ENCODE peak calls at places on chromosomes 2 and 18, in ten cellular contexts. X, I, Z, F, V, G, N, W, E and Y are unnamed samples. For H3K9me3 and H3K4me1, the result is how much of the 10 kb centered on the place peaks cover.

GRCh38 chr2:181588546-181588945 is 68.4 kb downstream of the CERKL start:
- DNase-seq in V (no peak), F (no peak), E (no peak), W (no peak), G (no peak), X (no peak), I (no peak), N (no peak), Z (no peak), Y (no peak)

GRCh38 chr2:50746526-50746925 is 285.4 kb downstream of the NRXN1 start:
- DNase-seq in W (peak), E (peak), G (no peak), X (peak), Z (no peak), V (no peak), I (peak), N (no peak), F (no peak), Y (no peak)

GRCh38 chr2:203814661-203815540 is 52.7 kb upstream of the CTLA4 start:
- DNase-seq in V (peak), E (peak), X (peak), F (peak), G (peak), W (no peak), Z (peak), N (peak), I (peak), Y (no peak)

GRCh38 chr2:15730545-15731212 is 139.0 kb downstream of the DDX1 start:
- DNase-seq in F (peak), Z (peak), X (no peak), W (peak), E (peak), V (peak), G (no peak), I (peak), N (peak), Y (peak)

GRCh38 chr2:1550658-1551316 is 137.5 kb downstream of the TPO start:
- DNase-seq in X (peak), F (peak), N (peak), Z (peak), G (peak), W (peak), I (peak), V (peak), E (peak), Y (no peak)

GRCh38 chr2:18791172-18791797 is 201.9 kb upstream of the NT5C1B start:
- DNase-seq in N (no peak), W (no peak), Z (no peak), X (no peak), F (no peak), I (no peak), E (no peak), G (no peak), V (no peak), Y (no peak)

GRCh38 chr2:42293019-42293418 is 68.0 kb downstream of the COX7A2L start:
- DNase-seq in V (no peak), G (no peak), Z (no peak), W (no peak), E (no peak), I (no peak), N (no peak), F (no peak), X (no peak), Y (no peak)

GRCh38 chr18:49076767-49077166 is 126.0 kb upstream of the SMAD7 start:
- DNase-seq in V (no peak), I (no peak), W (no peak), Z (no peak), E (no peak), N (no peak), F (no peak), G (no peak), X (no peak), Y (no peak)

GRCh38 chr2:64273524-64274398 is 129.5 kb upstream of the PELI1 start:
- DNase-seq in F (peak), G (no peak), I (peak), W (no peak), N (peak), E (peak), V (peak), Z (no peak), X (no peak), Y (peak)

GRCh38 chr2:74843371-74844298 is 9.7 kb downstream of the HK2 start:
- DNase-seq in E (peak), X (peak), F (no peak), Z (no peak), N (peak), I (peak), G (no peak), W (no peak), V (no peak), Y (no peak)

GRCh38 chr18:61949946-61950345 is 57.1 kb upstream of the RNF152 start:
- DNase-seq in F (no peak), I (peak), G (no peak), E (no peak), Z (no peak), W (no peak), N (peak), X (no peak), V (no peak), Y (peak)

GRCh38 chr2:188291617-188292445 is at the start of gene GULP1:
- DNase-seq in Z (peak), N (peak), G (no peak), X (no peak), E (peak), F (peak), W (peak), V (peak), I (peak), Y (peak)

GRCh38 chr2:124261456-124261855 is 236.4 kb downstream of the CNTNAP5 start:
- DNase-seq in I (no peak), Z (no peak), V (no peak), X (no peak), G (no peak), W (no peak), F (no peak), E (no peak), N (no peak), Y (no peak)

GRCh38 chr2:203720011-203720410 is 13.6 kb downstream of the CD28 start:
- DNase-seq in X (peak), E (no peak), I (no peak), F (no peak), N (no peak), W (no peak), V (no peak), Z (no peak), G (no peak), Y (no peak)

GRCh38 chr2:227436436-227436835 is 35.5 kb upstream of the AGFG1 start:
- DNase-seq in N (no peak), I (peak), G (no peak), V (no peak), W (no peak), F (no peak), E (no peak), Z (no peak), X (no peak), Y (no peak)

GRCh38 chr2:84850471-84850870 is 30.4 kb downstream of the TRABD2A start:
- DNase-seq in N (peak), G (peak), V (no peak), I (no peak), E (no peak), F (no peak), Z (no peak), W (no peak), X (no peak), Y (no peak)
- H3K9me3 ChIP-seq in N (under half), G (under half), V (under half), I (under half), E (under half), F (under half), Z (under half), W (under half), X (under half), Y (under half)

GRCh38 chr2:26241928-26242436 is 2.5 kb downstream of the HADHA start:
- DNase-seq in X (no peak), E (no peak), I (no peak), W (no peak), F (no peak), N (no peak), G (no peak), Z (no peak), V (no peak), Y (no peak)
- H3K4me1 ChIP-seq in X (under half), E (under half), I (under half), W (under half), F (half or more), N (under half), G (under half), Z (under half), V (under half), Y (under half)

GRCh38 chr2:176079851-176080539 is 3.8 kb downstream of the EVX2 start:
- DNase-seq in F (no peak), G (no peak), V (no peak), Z (peak), I (peak), X (no peak), E (no peak), W (peak), N (no peak), Y (no peak)
- H3K9me3 ChIP-seq in F (under half), G (under half), V (under half), Z (under half), I (under half), X (under half), E (under half), W (under half), N (under half), Y (under half)

GRCh38 chr18:63185979-63186378 is 133.6 kb downstream of the BCL2 start:
- DNase-seq in I (no peak), V (no peak), X (no peak), G (no peak), N (no peak), F (no peak), Z (no peak), E (no peak), W (no peak), Y (no peak)
- H3K4me1 ChIP-seq in I (under half), V (under half), X (under half), G (half or more), N (under half), F (half or more), Z (under half), E (under half), W (under half), Y (under half)

DNA sequence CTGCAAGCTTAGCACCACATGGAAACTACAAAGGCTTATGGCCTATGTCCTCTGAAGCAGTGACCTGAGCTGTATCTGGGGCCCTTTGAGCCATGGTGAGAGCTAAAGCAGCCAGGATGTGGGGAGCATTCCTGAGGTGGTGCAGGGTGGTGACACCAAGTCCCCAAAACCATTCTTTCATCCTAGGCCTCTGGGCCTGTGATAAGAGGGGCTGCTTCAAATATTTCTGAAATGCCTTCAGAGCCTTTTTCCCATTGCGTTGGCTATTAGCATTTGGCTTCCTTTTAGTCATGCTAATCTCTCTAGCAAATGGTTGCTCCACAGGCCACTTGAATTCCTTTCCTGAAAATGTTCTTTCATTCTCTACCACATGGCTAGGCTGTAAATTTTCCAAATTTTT is 13.4 kb downstream of the CCDC150 start:
- DNase-seq in F (no peak), W (no peak), N (no peak), E (no peak), V (no peak), I (no peak), G (no peak), Z (no peak), X (no peak), Y (no peak)
- H3K9me3 ChIP-seq in F (half or more), W (under half), N (under half), E (under half), V (under half), I (under half), G (under half), Z (under half), X (under half), Y (under half)

GRCh38 chr2:189407161-189407943 is 33.9 kb upstream of the WDR75 start:
- DNase-seq in G (no peak), W (no peak), F (no peak), N (no peak), I (peak), V (no peak), X (no peak), Z (peak), E (peak), Y (no peak)

GRCh38 chr2:189409647-189410046 is 31.6 kb upstream of the WDR75 start:
- DNase-seq in I (peak), X (no peak), V (no peak), G (no peak), E (peak), Z (no peak), F (no peak), W (no peak), N (no peak), Y (no peak)

GRCh38 chr2:189407944-189408209 is 33.4 kb upstream of the WDR75 start:
- DNase-seq in E (no peak), G (no peak), N (no peak), V (no peak), Z (no peak), I (peak), X (no peak), F (no peak), W (no peak), Y (no peak)

GRCh38 chr2:189408294-189408693 is 33.0 kb upstream of the WDR75 start:
- DNase-seq in X (no peak), F (no peak), V (no peak), I (no peak), E (peak), N (no peak), G (no peak), Z (no peak), W (no peak), Y (no peak)

DNA sequence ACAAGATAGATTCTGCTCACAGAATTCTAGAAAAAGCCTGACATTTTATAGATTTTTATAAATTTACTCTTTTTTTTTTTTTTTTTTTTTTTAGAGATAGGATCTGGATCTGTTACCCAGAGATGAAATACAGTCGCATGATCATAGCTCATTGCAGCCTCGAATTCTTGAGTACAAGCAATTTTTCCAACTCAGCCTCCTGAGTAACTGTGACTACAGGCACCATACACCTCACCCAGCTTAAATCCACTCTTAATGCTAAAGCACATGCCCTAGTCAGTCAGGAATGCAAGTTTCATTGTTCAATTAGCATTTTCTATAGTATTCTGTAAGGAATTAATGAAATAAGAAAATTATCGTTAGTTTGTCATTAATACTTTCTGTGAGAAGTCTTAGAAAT is 32.1 kb upstream of the WDR75 start:
- DNase-seq in E (no peak), I (peak), W (no peak), N (no peak), G (no peak), F (no peak), X (no peak), V (no peak), Z (no peak), Y (no peak)
- H3K4me1 ChIP-seq in E (under half), I (under half), W (under half), N (under half), G (under half), F (under half), X (under half), V (under half), Z (under half), Y (under half)

GRCh38 chr2:119852214-119852613 is 92.5 kb downstream of the PTPN4 start:
- DNase-seq in X (no peak), G (no peak), E (no peak), V (no peak), Z (no peak), I (no peak), N (no peak), F (no peak), W (no peak), Y (no peak)

GRCh38 chr2:119846021-119846420 is 86.3 kb downstream of the PTPN4 start:
- DNase-seq in X (no peak), Z (no peak), V (no peak), W (no peak), G (no peak), I (no peak), E (no peak), N (no peak), F (no peak), Y (no peak)

GRCh38 chr2:119853777-119854399 is 94.2 kb downstream of the PTPN4 start:
- DNase-seq in Z (no peak), G (no peak), X (no peak), V (no peak), E (no peak), F (no peak), I (no peak), N (no peak), W (no peak), Y (no peak)

GRCh38 chr2:119849838-119850565 is 90.3 kb downstream of the PTPN4 start:
- DNase-seq in V (no peak), I (no peak), N (no peak), W (no peak), Z (no peak), F (no peak), G (no peak), E (no peak), X (no peak), Y (no peak)
- H3K9me3 ChIP-seq in V (under half), I (under half), N (under half), W (under half), Z (under half), F (under half), G (under half), E (under half), X (under half), Y (under half)